ENCODE peak calls at places on chromosomes 1 and 21, in seven cellular contexts. Q is prostate gland, X is lower lobe of right lung, Y is PC-3, E is fibroblast of lung, H is PC-9, I is colonic mucosa. U is an unnamed sample.
A peak's percentile ranks its signal among the peaks of the same experiment; 100 is the strongest.

GRCh38 chr1:45498279-45498678 is 1.6 kb downstream of the CCDC163 start:
- DNase-seq in Q (no peak), X (no peak), Y (no peak), E (no peak), H (no peak), I (no peak), U (no peak)

GRCh38 chr1:186636786-186637185 is 43.4 kb downstream of the PTGS2 start:
- DNase-seq in Q (no peak), X (no peak), Y (peak; percentile 13), E (no peak), H (no peak), I (no peak), U (no peak)

GRCh38 chr1:181334724-181335123 is 148.6 kb upstream of the CACNA1E start:
- DNase-seq in Q (no peak), X (no peak), Y (no peak), E (no peak), H (no peak), I (no peak), U (no peak)

GRCh38 chr1:246492611-246493245 is 14.4 kb downstream of the SMYD3 start:
- DNase-seq in Q (peak; percentile 56), X (no peak), Y (peak; percentile 83), E (peak; percentile 83), H (peak; percentile 56), I (peak; percentile 69), U (peak; percentile 48)

GRCh38 chr1:29396438-29397255 is 160.3 kb downstream of the PTPRU start:
- DNase-seq in Q (no peak), X (no peak), Y (peak; percentile 19), E (no peak), H (no peak), I (no peak), U (no peak)

GRCh38 chr1:41498809-41499208 is 14.3 kb upstream of the EDN2 start:
- DNase-seq in Q (peak; percentile 91), X (peak; percentile 84), Y (peak; percentile 76), E (peak; percentile 77), H (peak; percentile 91), I (peak; percentile 91), U (no peak)

GRCh38 chr21:40688106-40688850 is 158.7 kb downstream of the DSCAM start:
- DNase-seq in Q (no peak), X (no peak), Y (no peak), E (no peak), H (no peak), I (no peak), U (no peak)

GRCh38 chr1:223320959-223321358 is 43.0 kb downstream of the SUSD4 start:
- DNase-seq in Q (no peak), X (no peak), Y (no peak), E (no peak), H (no peak), I (no peak), U (no peak)

GRCh38 chr1:153773004-153773921 is 1.9 kb upstream of the SLC27A3 start:
- DNase-seq in Q (no peak), X (no peak), Y (no peak), E (no peak), H (no peak), I (no peak), U (no peak)

GRCh38 chr21:37636152-37636860 is 269.7 kb downstream of the DYRK1A start:
- DNase-seq in Q (no peak), X (no peak), Y (peak; percentile 88), E (peak; percentile 38), H (peak; percentile 35), I (no peak), U (peak; percentile 16)

GRCh38 chr1:116666090-116666489 is 1.4 kb downstream of the IGSF3 start:
- DNase-seq in Q (no peak), X (no peak), Y (peak; percentile 17), E (no peak), H (no peak), I (peak; percentile 46), U (no peak)

GRCh38 chr1:94115254-94115899 is 5.6 kb downstream of the ABCA4 start:
- DNase-seq in Q (no peak), X (no peak), Y (no peak), E (no peak), H (no peak), I (no peak), U (no peak)

GRCh38 chr1:83626603-83627002 is 372.3 kb downstream of the TTLL7 start:
- DNase-seq in Q (no peak), X (no peak), Y (no peak), E (no peak), H (no peak), I (no peak), U (no peak)

GRCh38 chr1:119773711-119774241 is 5.1 kb upstream of the HMGCS2 start:
- DNase-seq in Q (no peak), X (no peak), Y (peak; percentile 21), E (peak; percentile 86), H (no peak), I (peak; percentile 41), U (no peak)

DNA sequence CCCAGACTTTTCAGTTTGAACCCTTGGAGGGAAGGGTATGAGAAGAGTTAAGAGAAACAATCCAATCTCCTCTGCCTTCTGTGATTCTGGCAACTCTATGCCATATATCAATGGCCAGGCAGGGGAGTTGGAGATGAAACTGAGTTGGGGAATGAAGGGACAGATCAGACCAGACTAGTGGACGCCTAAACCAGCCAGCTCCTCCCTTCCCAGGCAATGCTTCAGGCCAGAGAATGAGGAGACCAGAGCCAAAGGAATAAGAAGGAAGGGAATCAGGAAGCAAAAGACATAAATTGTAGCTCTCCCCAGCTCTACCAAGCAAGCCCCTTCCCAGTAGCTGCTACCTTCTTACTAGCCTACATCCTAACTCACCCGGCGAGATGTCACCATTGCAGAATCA is 22.7 kb downstream of the PLEKHA6 start:
- DNase-seq in Q (no peak), X (no peak), Y (no peak), E (no peak), H (no peak), I (no peak), U (no peak)
- H3K27ac ChIP-seq in Q (no peak overlapping the region), X (no peak overlapping the region), Y (no peak overlapping the region), E (no peak overlapping the region), H (no peak overlapping the region), I (peak overlapping the region; percentile 18), U (no peak overlapping the region)

DNA sequence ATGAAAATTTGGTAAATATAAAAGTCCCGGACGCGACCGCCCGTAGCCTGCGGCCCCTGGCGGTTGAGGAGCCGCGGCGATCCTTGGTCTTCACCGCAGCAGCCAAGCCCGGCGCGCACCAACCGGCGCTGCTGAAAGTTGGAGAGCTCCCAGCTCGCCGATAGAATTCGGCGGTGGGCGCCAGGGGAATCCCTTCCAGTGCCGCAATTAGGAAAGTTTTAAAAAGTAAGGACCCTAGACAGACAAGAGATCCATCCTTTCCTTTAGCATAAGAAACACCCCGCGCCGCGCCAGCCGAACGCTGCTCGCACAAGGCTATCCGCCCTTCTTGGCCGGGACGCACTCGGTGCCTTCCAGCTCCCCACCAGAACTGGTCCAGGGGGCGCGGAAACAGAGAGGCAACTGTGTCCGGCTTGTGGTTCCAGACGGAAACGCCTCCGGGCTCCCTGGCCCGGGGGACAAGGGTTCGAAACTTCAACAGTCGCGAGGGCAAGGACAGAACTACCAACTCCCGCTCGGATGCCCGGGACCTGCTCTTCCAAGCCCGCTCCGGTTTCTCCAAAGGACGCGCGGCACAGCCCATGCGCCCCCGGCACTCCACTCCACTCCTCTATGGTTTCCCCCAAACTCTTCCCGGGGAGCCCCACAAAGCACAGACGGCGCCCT is 1.7 kb downstream of the FAM78B start:
- DNase-seq in Q (peak; percentile 16), X (peak; percentile 51), Y (no peak), E (peak; percentile 44), H (no peak), I (peak; percentile 34), U (no peak)
- TF ChIP-seq CTCF in Q (peak; percentile 26), X (peak; percentile 33), Y (peak; percentile 38), E (peak; percentile 43), H (no peak), I (peak; percentile 21), U (peak; percentile 40)

GRCh38 chr1:203934651-203935050 is 73.3 kb downstream of the SNRPE start:
- DNase-seq in Q (no peak), X (no peak), Y (no peak), E (peak; percentile 11), H (no peak), I (no peak), U (no peak)
- H3K4me3 ChIP-seq in Q (no peak overlapping the region), X (no peak overlapping the region), Y (no peak overlapping the region), E (no peak overlapping the region), H (no peak overlapping the region), I (no peak overlapping the region), U (no peak overlapping the region)

GRCh38 chr1:167584581-167584980 is 31.0 kb upstream of the CREG1 start:
- DNase-seq in Q (no peak), X (no peak), Y (no peak), E (no peak), H (no peak), I (no peak), U (no peak)
- H3K27ac ChIP-seq in Q (no peak overlapping the region), X (no peak overlapping the region), Y (no peak overlapping the region), E (no peak overlapping the region), H (no peak overlapping the region), I (no peak overlapping the region), U (no peak overlapping the region)

U was measured in AG04450.